ENCODE peak calls at places on chromosome 9, in four cellular contexts. K, R, W and L are unnamed samples.

GRCh38 chr9:91119147-91119546 is 242.6 kb downstream of the AUH start:
- DNase-seq in R (peak; percentile 81), K (no peak), W (no peak), L (peak; percentile 54)

GRCh38 chr9:128503870-128504269 is 649 bp upstream of the GLE1 start:
- DNase-seq in K (no peak), R (peak; percentile 56), W (no peak), L (peak; percentile 11)

GRCh38 chr9:36336511-36336910 is 63.6 kb downstream of the RNF38 start:
- DNase-seq in K (no peak), W (no peak), R (peak; percentile 29), L (no peak)

GRCh38 chr9:99430301-99430700 is 208.2 kb downstream of the SEC61B start:
- DNase-seq in R (peak; percentile 69), W (no peak), K (no peak), L (no peak)

GRCh38 chr9:77943053-77943452 is 88.6 kb downstream of the GNAQ start:
- DNase-seq in R (peak; percentile 32), W (no peak), K (no peak), L (no peak)

GRCh38 chr9:72579880-72580570 is 58.6 kb downstream of the TMC1 start:
- DNase-seq in W (no peak), K (no peak), R (peak; percentile 82), L (no peak)

GRCh38 chr9:21709464-21710058 is 92.9 kb upstream of the MTAP start:
- DNase-seq in K (no peak), R (peak; percentile 65), W (no peak), L (peak; percentile 80)

GRCh38 chr9:76166436-76166959 is 227.7 kb downstream of the RFK start:
- DNase-seq in K (no peak), R (no peak), W (no peak), L (no peak)

GRCh38 chr9:37986771-37987258 is 82.2 kb downstream of the SHB start:
- DNase-seq in W (no peak), R (no peak), K (no peak), L (no peak)

GRCh38 chr9:104386425-104387069 is 117.5 kb upstream of the OR13F1 start:
- DNase-seq in W (no peak), R (peak; percentile 65), K (no peak), L (no peak)

GRCh38 chr9:13705913-13706312 is 426.4 kb upstream of the MPDZ start:
- DNase-seq in K (no peak), R (peak; percentile 65), W (no peak), L (no peak)

GRCh38 chr9:129665008-129665771 is at the start of gene PRRX2:
- DNase-seq in W (no peak), R (peak; percentile 94), K (no peak), L (peak; percentile 69)

GRCh38 chr9:134734270-134734669 is 92.7 kb downstream of the COL5A1 start:
- DNase-seq in W (no peak), R (peak; percentile 60), K (peak; percentile 55), L (no peak)

GRCh38 chr9:96500696-96501660 is 51.0 kb downstream of the HABP4 start:
- DNase-seq in R (peak; percentile 79), W (no peak), K (no peak), L (no peak)

GRCh38 chr9:104075801-104076753 is 18.0 kb upstream of the SMC2 start:
- DNase-seq in K (peak; percentile 56), W (no peak), R (peak; percentile 76), L (peak; percentile 10)

GRCh38 chr9:132903574-132904495 is 25.1 kb downstream of the SPACA9 start:
- DNase-seq in W (no peak), K (no peak), R (no peak), L (no peak)

GRCh38 chr9:124869986-124870560 is 8.1 kb downstream of the ARPC5L start:
- DNase-seq in R (peak; percentile 58), W (no peak), K (no peak), L (no peak)

GRCh38 chr9:125649315-125649714 is 57.7 kb downstream of the MAPKAP1 start:
- DNase-seq in W (no peak), R (peak; percentile 97), K (no peak), L (peak; percentile 78)

GRCh38 chr9:71098801-71099200 is 22.6 kb downstream of the TRPM3 start:
- DNase-seq in K (no peak), W (no peak), R (no peak), L (no peak)

GRCh38 chr9:36597412-36598178 is 24.9 kb downstream of the MELK start:
- DNase-seq in W (no peak), K (peak; percentile 28), R (peak; percentile 80), L (peak; percentile 24)

GRCh38 chr9:15513335-15513734 is 2.6 kb upstream of the PSIP1 start:
- DNase-seq in W (no peak), R (peak; percentile 57), K (no peak), L (peak; percentile 82)

GRCh38 chr9:108272350-108272899 is 583.4 kb downstream of the ACTL7B start:
- DNase-seq in W (no peak), R (peak; percentile 74), K (no peak), L (peak; percentile 44)

GRCh38 chr9:38017149-38017884 is 51.7 kb downstream of the SHB start:
- DNase-seq in R (peak; percentile 53), K (no peak), W (peak; percentile 83), L (no peak)

GRCh38 chr9:8961186-8961666 is 1161.6 kb upstream of the DMAC1 start:
- DNase-seq in R (no peak), W (no peak), K (no peak), L (no peak)

GRCh38 chr9:27112235-27112634 is 3.2 kb downstream of the TEK start:
- DNase-seq in K (no peak), W (no peak), R (no peak), L (no peak)

GRCh38 chr9:104927216-104927911 is 591 bp downstream of the ABCA1 start:
- DNase-seq in R (peak; percentile 63), K (no peak), W (no peak), L (peak; percentile 45)

GRCh38 chr9:70609542-70610286 is 195.3 kb upstream of the KLF9 start:
- DNase-seq in W (no peak), R (peak; percentile 98), K (peak; percentile 87), L (peak; percentile 67)

GRCh38 chr9:82763631-82764030 is 299.3 kb downstream of the RASEF start:
- DNase-seq in R (no peak), W (no peak), K (no peak), L (no peak)

GRCh38 chr9:77158772-77159513 is 18.4 kb upstream of the VPS13A start:
- DNase-seq in R (peak; percentile 36), K (no peak), W (no peak), L (peak; percentile 5)

GRCh38 chr9:34665381-34666250 is 3.2 kb upstream of the CCL27 start:
- DNase-seq in R (peak; percentile 98), W (peak; percentile 93), K (peak; percentile 74), L (peak; percentile 84)

GRCh38 chr9:84153885-84154284 is 173.3 kb downstream of the RMI1 start:
- DNase-seq in W (no peak), K (no peak), R (peak; percentile 28), L (no peak)

GRCh38 chr9:108095496-108095895 is 605.9 kb upstream of the KLF4 start:
- DNase-seq in K (no peak), W (no peak), R (no peak), L (no peak)

GRCh38 chr9:136823136-136824046 is 15.6 kb downstream of the RABL6 start:
- DNase-seq in K (no peak), R (no peak), W (no peak), L (no peak)

GRCh38 chr9:136821333-136822031 is 13.7 kb downstream of the RABL6 start:
- DNase-seq in W (no peak), K (no peak), R (peak; percentile 18), L (no peak)

GRCh38 chr9:136825295-136826187 is 16.7 kb upstream of the AJM1 start:
- DNase-seq in R (no peak), W (no peak), K (no peak), L (no peak)

GRCh38 chr9:136824496-136825225 is 16.9 kb downstream of the RABL6 start:
- DNase-seq in K (no peak), W (no peak), R (no peak), L (no peak)

GRCh38 chr9:136820947-136821332 is 13.2 kb downstream of the RABL6 start:
- DNase-seq in R (no peak), K (no peak), W (no peak), L (no peak)
- H3K4me3 ChIP-seq in R (no peak overlapping the region), K (no peak overlapping the region), W (peak overlapping the region; percentile 57), L (no peak overlapping the region)

DNA sequence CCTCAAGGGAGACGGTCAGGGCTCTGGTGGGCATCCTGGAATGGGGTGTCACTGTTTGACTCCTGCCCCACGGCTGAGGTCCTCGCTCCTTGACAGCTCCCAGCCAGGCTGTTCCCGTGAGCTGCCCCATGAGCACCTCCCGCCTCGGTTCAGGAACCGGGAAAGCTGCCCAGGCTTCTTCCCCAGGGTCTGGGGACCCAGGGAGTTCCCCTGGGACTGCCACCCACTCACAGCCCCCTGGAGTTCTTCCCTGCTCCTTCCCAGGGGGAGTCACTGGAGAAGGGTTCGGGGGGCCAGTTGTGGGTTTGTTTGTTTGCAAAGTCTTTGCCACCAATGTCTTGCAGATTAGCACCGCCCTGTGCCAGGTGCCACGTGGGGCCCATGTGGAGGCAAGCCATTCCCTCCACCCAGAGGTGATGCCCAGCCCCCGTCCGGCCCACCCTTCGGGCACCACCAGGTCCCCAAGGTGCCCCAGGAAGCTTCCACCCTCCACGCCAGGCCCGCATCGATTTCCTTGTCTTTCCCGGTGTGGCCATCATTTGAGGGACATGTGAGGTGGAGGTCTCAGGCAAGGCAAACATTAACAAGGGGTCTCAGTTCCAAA is 1.3 kb downstream of the PLPP7 start:
- DNase-seq in R (no peak), W (no peak), K (no peak), L (no peak)
- H3K4me3 ChIP-seq in R (no peak overlapping the region), W (peak overlapping the region; percentile 71), K (peak overlapping the region; percentile 61), L (peak overlapping the region; percentile 56)

DNA sequence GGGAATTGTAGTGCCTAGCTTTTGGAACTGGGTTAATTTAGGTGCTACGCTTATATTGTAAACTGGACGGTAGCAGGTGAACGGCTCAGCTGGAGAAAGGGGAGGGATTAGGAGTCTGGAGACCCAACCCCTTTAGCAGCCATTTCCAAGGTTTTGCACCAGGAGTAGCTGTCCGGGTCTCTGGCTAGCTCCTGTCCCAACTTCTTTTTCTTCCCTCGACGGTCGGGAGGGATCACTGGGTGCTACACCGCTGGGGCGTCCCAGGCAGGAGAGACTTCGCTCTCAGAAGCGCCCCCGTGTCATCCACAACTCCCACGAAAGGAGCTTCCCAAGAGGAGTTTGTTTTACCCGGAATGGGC is 1640.9 kb upstream of the C9orf72 start:
- DNase-seq in K (no peak), W (no peak), R (no peak), L (no peak)
- H3K4me3 ChIP-seq in K (no peak overlapping the region), W (peak overlapping the region; percentile 69), R (no peak overlapping the region), L (peak overlapping the region; percentile 9)

GRCh38 chr9:116250881-116251280 is 97.3 kb downstream of the PAPPA start:
- DNase-seq in K (no peak), W (no peak), R (peak; percentile 69), L (no peak)
- H3K4me3 ChIP-seq in K (no peak overlapping the region), W (no peak overlapping the region), R (no peak overlapping the region), L (no peak overlapping the region)

GRCh38 chr9:24009322-24009721 is 183.3 kb upstream of the ELAVL2 start:
- DNase-seq in R (no peak), K (no peak), W (no peak), L (no peak)
- H3K4me3 ChIP-seq in R (no peak overlapping the region), K (no peak overlapping the region), W (no peak overlapping the region), L (no peak overlapping the region)

DNA sequence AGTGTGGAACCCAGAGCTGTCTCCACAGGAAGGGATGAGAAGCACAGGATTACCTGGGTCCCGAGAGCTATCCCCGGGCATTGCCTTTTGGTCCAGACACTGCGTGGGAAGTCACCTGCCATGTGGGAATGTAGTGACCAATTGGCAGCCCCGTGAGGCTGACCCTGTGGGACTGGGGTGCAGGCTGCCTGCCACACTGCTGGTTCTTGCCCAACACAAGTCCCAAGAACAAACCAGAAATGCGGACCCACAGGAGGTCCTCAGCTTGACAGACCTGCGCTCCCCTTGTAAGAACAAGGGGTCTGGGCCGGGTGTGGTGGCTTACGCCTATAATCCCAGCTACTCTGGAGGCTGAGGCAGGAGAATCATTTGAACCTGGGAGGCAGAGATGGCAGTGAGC is 2.4 kb upstream of the FGD3 start:
- DNase-seq in W (peak; percentile 43), K (no peak), R (no peak), L (no peak)
- H3K4me3 ChIP-seq in W (no peak overlapping the region), K (no peak overlapping the region), R (no peak overlapping the region), L (no peak overlapping the region)